ENCODE peak calls at places on chromosomes 5 and 9, in four cellular contexts. O, I, L and W are unnamed samples.

GRCh38 chr5:74412064-74412463 is 228.5 kb downstream of the ENC1 start:
- DNase-seq in O (no peak), I (no peak), L (no peak), W (no peak)

GRCh38 chr5:90783460-90784333 is 225.1 kb downstream of the ADGRV1 start:
- DNase-seq in O (peak; percentile 81), I (peak; percentile 25), L (peak; percentile 15), W (peak; percentile 40)

GRCh38 chr9:111066427-111066826 is 28.2 kb upstream of the LPAR1 start:
- DNase-seq in O (no peak), I (no peak), L (no peak), W (no peak)

GRCh38 chr9:97591535-97591934 is 41.6 kb downstream of the TSTD2 start:
- DNase-seq in O (no peak), I (no peak), L (no peak), W (no peak)

GRCh38 chr5:150428106-150428876 is 15.6 kb upstream of the CD74 start:
- DNase-seq in O (peak; percentile 72), I (no peak), L (no peak), W (no peak)

GRCh38 chr5:32790411-32790951 is 79.4 kb downstream of the NPR3 start:
- DNase-seq in O (no peak), I (no peak), L (no peak), W (no peak)

GRCh38 chr5:77963795-77964194 is 187.7 kb upstream of the TBCA start:
- DNase-seq in O (no peak), I (no peak), L (no peak), W (no peak)

GRCh38 chr5:176651472-176651980 is 4.2 kb downstream of the TSPAN17 start:
- DNase-seq in O (no peak), I (no peak), L (no peak), W (no peak)

GRCh38 chr5:173663810-173664526 is 47.5 kb upstream of the BOD1 start:
- DNase-seq in O (peak; percentile 32), I (no peak), L (peak; percentile 43), W (peak; percentile 76)

GRCh38 chr5:95730011-95730700 is 980 bp upstream of the RHOBTB3 start:
- DNase-seq in O (no peak), I (no peak), L (no peak), W (no peak)

GRCh38 chr9:1637401-1637800 is 377.7 kb upstream of the SMARCA2 start:
- DNase-seq in O (no peak), I (no peak), L (no peak), W (no peak)

GRCh38 chr5:78504726-78505431 is 143.7 kb downstream of the LHFPL2 start:
- DNase-seq in O (no peak), I (no peak), L (no peak), W (no peak)

GRCh38 chr5:118407958-118408357 is 580.4 kb downstream of the DTWD2 start:
- DNase-seq in O (no peak), I (no peak), L (no peak), W (no peak)

GRCh38 chr5:89756955-89757354 is 652.6 kb downstream of the CETN3 start:
- DNase-seq in O (peak; percentile 27), I (no peak), L (no peak), W (no peak)

GRCh38 chr5:2205596-2205995 is 322.9 kb upstream of the IRX4 start:
- DNase-seq in O (no peak), I (no peak), L (no peak), W (no peak)

GRCh38 chr5:156356238-156356637 is 29.3 kb downstream of the SGCD start:
- DNase-seq in O (no peak), I (no peak), L (no peak), W (no peak)

GRCh38 chr5:100550531-100551036 is 15.4 kb downstream of the FAM174A start:
- DNase-seq in O (no peak), I (peak; percentile 72), L (no peak), W (no peak)

GRCh38 chr9:133141833-133142594 is 21.0 kb upstream of the RALGDS start:
- DNase-seq in O (no peak), I (no peak), L (peak; percentile 68), W (no peak)

GRCh38 chr5:10601246-10602030 is 37.6 kb downstream of the ANKRD33B start:
- DNase-seq in O (peak; percentile 76), I (no peak), L (no peak), W (peak; percentile 54)
- TF ChIP-seq SPI1 in O (no peak), I (no peak), L (no peak), W (no peak)

DNA sequence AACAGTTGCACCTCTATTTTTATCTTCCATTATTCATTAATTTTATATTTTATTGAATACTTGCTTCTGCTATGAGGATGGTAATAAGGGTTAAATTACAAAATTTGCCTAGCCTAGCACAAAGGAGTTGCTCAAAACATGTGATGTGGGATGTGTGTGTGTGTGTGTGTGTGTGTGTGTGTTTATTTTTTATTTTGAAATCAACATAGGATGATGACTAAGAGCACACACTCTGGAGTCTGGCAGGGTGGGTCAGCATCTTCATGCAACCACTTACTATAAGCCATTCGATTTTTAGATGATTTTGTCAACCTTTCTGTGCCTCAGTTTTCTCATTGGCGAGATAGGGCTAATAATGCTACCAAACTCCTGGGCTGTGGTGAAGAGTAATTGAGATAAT is 57.7 kb upstream of the MAMDC2 start:
- DNase-seq in O (no peak), I (no peak), L (no peak), W (no peak)
- TF ChIP-seq POLR2AphosphoS5 in O (no peak), I (no peak), L (no peak), W (no peak)

DNA sequence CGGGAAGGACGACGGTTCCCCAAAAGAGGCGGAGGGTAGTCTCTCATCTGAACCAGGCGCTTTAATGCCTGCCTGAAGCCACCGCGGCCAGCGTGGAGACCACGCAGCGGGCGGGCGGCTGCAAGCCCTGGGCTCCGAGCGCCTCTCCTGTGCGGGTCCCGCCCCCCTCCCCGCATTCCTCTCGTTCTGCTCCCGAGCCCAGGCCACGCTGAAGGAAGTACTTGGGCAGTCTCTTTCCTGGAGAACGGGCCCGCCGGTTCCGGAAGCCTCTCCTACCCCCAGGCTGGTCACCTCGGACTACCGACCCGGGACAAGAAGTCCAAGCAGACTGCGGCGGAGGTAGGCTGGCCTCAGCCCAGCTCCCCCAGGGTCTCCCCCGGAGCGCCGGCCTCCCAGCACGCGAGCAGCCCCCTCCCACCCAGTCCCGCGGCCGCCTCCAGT is 555 bp downstream of the PPIC start:
- DNase-seq in O (peak; percentile 11), I (no peak), L (peak; percentile 30), W (no peak)
- TF ChIP-seq SPI1 in O (no peak), I (no peak), L (no peak), W (no peak)

GRCh38 chr5:157451806-157452205 is 8.2 kb upstream of the NIPAL4 start:
- DNase-seq in O (no peak), I (no peak), L (no peak), W (no peak)

GRCh38 chr5:157447246-157447645 is 12.8 kb upstream of the NIPAL4 start:
- DNase-seq in O (peak; percentile 7), I (no peak), L (no peak), W (no peak)

GRCh38 chr5:157450024-157450423 is 10.0 kb upstream of the NIPAL4 start:
- DNase-seq in O (no peak), I (no peak), L (no peak), W (no peak)

GRCh38 chr5:157446077-157446930 is 13.7 kb upstream of the NIPAL4 start:
- DNase-seq in O (no peak), I (no peak), L (no peak), W (peak; percentile 51)

GRCh38 chr5:157449011-157449723 is 10.8 kb upstream of the NIPAL4 start:
- DNase-seq in O (no peak), I (no peak), L (no peak), W (no peak)
- TF ChIP-seq POLR2AphosphoS5 in O (no peak), I (no peak), L (no peak), W (no peak)

GRCh38 chr5:132812949-132813598 is at the start of gene SOWAHA:
- DNase-seq in O (no peak), I (no peak), L (no peak), W (no peak)
- TF ChIP-seq SPI1 in O (no peak), I (no peak), L (no peak), W (no peak)

GRCh38 chr9:137276757-137277328 is 683 bp upstream of the TOR4A start:
- DNase-seq in O (peak; percentile 93), I (no peak), L (no peak), W (peak; percentile 89)

GRCh38 chr9:137275937-137276756 is 1.4 kb upstream of the TOR4A start:
- DNase-seq in O (no peak), I (no peak), L (no peak), W (no peak)

GRCh38 chr9:137278061-137278912 is 761 bp downstream of the TOR4A start:
- DNase-seq in O (peak; percentile 72), I (no peak), L (no peak), W (no peak)

GRCh38 chr9:137278913-137279711 is 1.6 kb downstream of the TOR4A start:
- DNase-seq in O (no peak), I (no peak), L (no peak), W (no peak)

DNA sequence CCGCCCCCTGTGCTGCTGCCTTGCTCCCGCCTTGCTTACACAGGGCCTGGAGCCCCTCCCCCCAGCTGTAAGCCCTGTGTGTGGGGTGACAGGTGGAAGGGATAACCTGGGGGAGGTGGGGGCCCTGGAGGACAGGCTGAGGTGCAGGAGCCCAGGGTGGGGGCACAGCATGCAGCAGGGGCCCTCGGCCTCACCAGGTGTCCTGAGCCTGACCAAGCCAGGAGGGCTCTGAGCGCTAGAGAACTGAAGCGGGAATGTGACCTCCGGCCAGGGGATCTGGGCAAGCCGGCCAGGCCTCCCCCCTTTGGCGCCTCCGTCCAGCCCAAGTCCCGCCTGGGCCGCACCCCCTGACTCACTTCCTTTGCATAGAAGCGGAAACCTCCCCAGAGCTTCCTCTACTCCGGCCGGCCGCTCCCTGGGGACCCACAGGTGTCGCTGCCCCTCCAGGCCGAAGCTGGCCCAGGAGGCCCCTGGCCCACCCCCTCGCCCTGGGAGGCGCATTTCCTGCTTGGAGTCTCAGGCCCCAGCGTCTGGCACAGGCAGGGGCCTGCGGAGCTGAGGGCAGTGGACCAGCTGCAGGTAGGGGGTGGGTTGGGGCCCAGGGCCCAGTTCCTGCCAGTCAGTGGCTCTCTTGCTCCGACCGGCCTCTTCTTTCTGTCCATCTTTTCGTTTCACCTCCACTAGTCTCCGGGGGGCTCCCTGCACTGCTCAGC is at the start of gene TOR4A:
- DNase-seq in O (peak; percentile 97), I (peak; percentile 42), L (peak; percentile 89), W (peak; percentile 93)
- TF ChIP-seq POLR2AphosphoS5 in O (peak; percentile 47), I (peak; percentile 23), L (peak; percentile 37), W (peak; percentile 11)

GRCh38 chr5:143390258-143390657 is 13.2 kb downstream of the NR3C1 start:
- DNase-seq in O (no peak), I (no peak), L (no peak), W (no peak)
- TF ChIP-seq SPI1 in O (no peak), I (no peak), L (no peak), W (no peak)

DNA sequence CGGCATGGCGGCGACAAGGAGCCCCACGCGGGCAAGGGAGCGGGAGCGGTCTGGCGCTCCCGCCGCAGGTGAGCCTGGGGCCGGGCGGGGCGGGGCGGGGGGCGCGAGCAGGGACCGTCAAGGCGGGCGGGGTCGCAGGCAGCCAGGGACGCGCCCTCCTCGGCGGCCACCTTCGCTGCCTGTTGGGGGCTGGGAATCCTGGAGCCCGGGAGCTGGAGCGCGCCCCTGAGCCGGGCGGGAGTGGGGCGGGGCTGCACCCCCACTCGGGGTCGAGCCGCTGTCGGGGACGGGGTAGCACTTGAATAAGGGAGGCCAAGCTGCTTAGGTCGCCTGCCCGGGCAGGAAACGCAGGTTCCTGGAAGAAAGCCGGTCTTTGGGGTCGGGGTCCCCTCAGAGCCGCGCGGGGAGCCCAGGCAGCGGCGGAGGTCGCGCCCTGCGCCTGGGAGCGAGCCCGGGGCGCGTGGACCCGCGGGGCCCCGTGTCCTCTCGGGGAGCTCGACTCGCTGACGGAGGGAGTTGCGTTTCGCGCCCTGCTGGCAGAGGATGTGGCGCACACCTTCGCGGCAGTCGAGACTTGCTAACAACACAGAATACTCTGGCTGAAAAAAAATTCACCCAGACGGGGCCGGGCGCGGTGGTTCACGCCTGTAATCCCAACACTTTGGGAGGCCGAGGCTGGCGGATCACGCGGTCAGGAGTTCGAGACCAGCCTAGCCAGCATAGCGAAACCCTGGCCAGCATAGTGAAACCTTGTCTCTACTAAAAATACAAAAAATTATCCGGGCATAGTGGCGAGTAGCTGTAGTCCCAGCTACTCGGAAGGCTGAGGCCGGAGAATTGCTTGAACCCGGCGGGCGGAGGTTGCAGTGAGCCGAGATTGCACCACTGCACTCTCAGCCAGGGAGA is 552 bp downstream of the OTULINL start:
- DNase-seq in O (no peak), I (no peak), L (peak; percentile 37), W (peak; percentile 78)
- TF ChIP-seq POLR2AphosphoS5 in O (no peak), I (no peak), L (no peak), W (no peak)